ENCODE peak calls at places on chromosome X, in ten cellular contexts. Y, D, A, C, E, I, R, M, P and V are unnamed samples.

GRCh38 chrX:68868902-68869800 is 40.3 kb downstream of the EFNB1 start:
- DNase-seq in C (no peak), M (no peak), Y (no peak), A (no peak), P (no peak), D (no peak), E (no peak), R (no peak), I (no peak), V (no peak)

GRCh38 chrX:72101597-72102037 is 30.1 kb downstream of the RTL5 start:
- DNase-seq in M (no peak), A (no peak), R (no peak), Y (no peak), P (no peak), C (no peak), D (no peak), I (no peak), E (no peak), V (no peak)

GRCh38 chrX:94058728-94059382 is 384.8 kb downstream of the FAM133A start:
- DNase-seq in D (no peak), C (no peak), R (no peak), P (no peak), Y (peak), E (peak), I (no peak), A (peak), M (no peak), V (no peak)

GRCh38 chrX:80550722-80551121 is 130.5 kb downstream of the TENT5D start:
- DNase-seq in R (no peak), M (no peak), D (no peak), C (no peak), Y (no peak), I (no peak), E (no peak), P (no peak), A (no peak), V (no peak)

GRCh38 chrX:84133023-84133422 is 55.0 kb downstream of the RPS6KA6 start:
- DNase-seq in A (peak), Y (no peak), P (no peak), C (no peak), R (no peak), E (no peak), I (no peak), D (no peak), M (no peak), V (no peak)

GRCh38 chrX:120790118-120790517 is 85.5 kb downstream of the CT47B1 start:
- DNase-seq in C (peak), D (peak), P (no peak), M (peak), Y (peak), E (peak), A (peak), I (peak), R (peak), V (peak)

GRCh38 chrX:121733514-121733913 is 686.1 kb downstream of the GLUD2 start:
- DNase-seq in R (no peak), I (no peak), C (peak), P (no peak), M (no peak), Y (no peak), D (no peak), E (peak), A (no peak), V (no peak)

GRCh38 chrX:41350150-41350975 is 16.4 kb downstream of the DDX3X start:
- DNase-seq in R (no peak), C (no peak), A (peak), I (no peak), P (no peak), M (no peak), Y (no peak), D (no peak), E (no peak), V (no peak)